ENCODE peak calls at places on chromosomes 4 and X, in five cellular contexts. N, K, J, X and Z are unnamed samples.

GRCh38 chr4:8528713-8529112 is 51.5 kb upstream of the GPR78 start:
- DNase-seq in X (no peak), N (no peak), J (no peak), K (no peak), Z (no peak)

GRCh38 chr4:155304375-155304774 is 72.4 kb downstream of the MAP9 start:
- DNase-seq in N (no peak), K (no peak), X (no peak), J (no peak), Z (no peak)

GRCh38 chrX:143437439-143437838 is 79.8 kb downstream of the SPANXN3 start:
- DNase-seq in J (no peak), X (no peak), K (no peak), N (no peak), Z (peak; percentile 8)

GRCh38 chr4:3783691-3784306 is 17.6 kb downstream of the ADRA2C start:
- DNase-seq in N (no peak), J (no peak), K (no peak), X (no peak), Z (peak; percentile 66)

GRCh38 chr4:188127157-188127874 is 11.9 kb upstream of the TRIML1 start:
- DNase-seq in J (no peak), K (no peak), X (no peak), N (no peak), Z (no peak)

GRCh38 chr4:85058551-85058950 is 92.1 kb upstream of the WDFY3 start:
- DNase-seq in X (no peak), N (no peak), J (no peak), K (no peak), Z (no peak)

GRCh38 chr4:105990933-105991332 is 95.7 kb downstream of the NPNT start:
- DNase-seq in K (no peak), N (no peak), J (no peak), X (no peak), Z (no peak)

GRCh38 chr4:11724731-11725130 is 296.0 kb upstream of the HS3ST1 start:
- DNase-seq in J (no peak), X (no peak), K (no peak), N (no peak), Z (no peak)

GRCh38 chr4:171265190-171265818 is 547.9 kb upstream of the GALNTL6 start:
- DNase-seq in X (no peak), J (no peak), N (no peak), K (no peak), Z (no peak)

GRCh38 chr4:17787315-17787714 is 5.9 kb upstream of the FAM184B start:
- DNase-seq in N (no peak), K (no peak), J (no peak), X (no peak), Z (no peak)

GRCh38 chr4:28883211-28883610 is 1837.0 kb upstream of the PCDH7 start:
- DNase-seq in N (no peak), X (no peak), J (no peak), K (no peak), Z (no peak)

GRCh38 chrX:55143621-55144020 is 54.8 kb downstream of the PAGE2 start:
- DNase-seq in N (no peak), K (no peak), J (no peak), X (no peak), Z (no peak)

GRCh38 chr4:85867281-85867680 is 392.3 kb downstream of the ARHGAP24 start:
- DNase-seq in X (no peak), K (no peak), J (no peak), N (no peak), Z (no peak)

GRCh38 chrX:40108084-40108958 is 10.6 kb upstream of the BCOR start:
- DNase-seq in X (no peak), K (peak; percentile 74), N (no peak), J (no peak), Z (peak; percentile 46)

GRCh38 chr4:64781737-64782326 is 372.6 kb upstream of the TECRL start:
- DNase-seq in K (peak; percentile 16), X (no peak), N (no peak), J (no peak), Z (peak; percentile 10)

GRCh38 chrX:134460005-134460860 is at the start of gene HPRT1:
- DNase-seq in J (peak; percentile 34), X (no peak), K (peak; percentile 35), N (peak; percentile 9), Z (peak; percentile 89)

GRCh38 chrX:22373094-22373493 is 100.4 kb downstream of the CBLL2 start:
- DNase-seq in X (no peak), J (no peak), N (no peak), K (no peak), Z (no peak)

GRCh38 chr4:156971168-156971601 is 414 bp downstream of the PDGFC start:
- DNase-seq in J (no peak), N (no peak), X (no peak), K (no peak), Z (peak; percentile 21)

GRCh38 chrX:124719060-124719459 is 372.7 kb downstream of the SH2D1A start:
- DNase-seq in X (no peak), K (peak; percentile 31), J (no peak), N (no peak), Z (no peak)

GRCh38 chr4:56909083-56909981 is 1.6 kb downstream of the REST start:
- DNase-seq in X (no peak), J (no peak), K (peak; percentile 28), N (no peak), Z (peak; percentile 49)

GRCh38 chr4:49000806-49001205 is 14.7 kb downstream of the CWH43 start:
- DNase-seq in J (no peak), N (no peak), K (no peak), X (no peak), Z (no peak)

GRCh38 chr4:151850751-151851150 is 89.9 kb upstream of the GATB start:
- DNase-seq in K (no peak), J (no peak), X (no peak), N (no peak), Z (no peak)

GRCh38 chr4:164239976-164240375 is 514.0 kb upstream of the SMIM31 start:
- DNase-seq in X (no peak), J (no peak), K (no peak), N (no peak), Z (no peak)

GRCh38 chr4:169333265-169333664 is 62.5 kb upstream of the SH3RF1 start:
- DNase-seq in X (no peak), N (no peak), K (no peak), J (no peak), Z (no peak)

GRCh38 chr4:101597204-101597603 is 193.3 kb upstream of the BANK1 start:
- DNase-seq in K (no peak), X (peak; percentile 5), N (no peak), J (no peak), Z (no peak)

GRCh38 chr4:84952004-84952403 is 14.5 kb downstream of the WDFY3 start:
- DNase-seq in N (no peak), J (no peak), X (no peak), K (peak; percentile 62), Z (no peak)

DNA sequence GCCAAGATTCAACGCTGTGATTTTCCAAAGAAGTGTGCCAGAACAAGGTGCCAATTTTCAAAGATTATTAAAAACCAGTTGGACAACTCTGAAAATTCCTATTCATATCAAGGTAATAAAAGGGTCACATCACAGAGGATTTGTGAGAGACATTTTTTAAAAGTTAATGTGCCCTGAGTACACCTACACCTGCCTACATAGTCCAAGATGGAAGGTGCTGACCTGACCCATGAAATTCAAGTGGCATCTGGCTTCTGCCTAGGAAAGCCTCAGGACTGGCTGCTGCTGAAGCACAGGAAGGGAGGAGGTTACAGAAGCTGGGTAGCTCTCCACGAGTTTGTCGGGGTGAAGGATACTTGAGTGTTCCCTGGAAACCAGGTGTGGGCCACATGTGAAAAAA is 11.4 kb upstream of the ARSJ start:
- DNase-seq in J (no peak), K (no peak), N (no peak), X (no peak), Z (no peak)
- TF ChIP-seq SUZ12 in J (no peak), K (no peak), N (no peak), X (no peak), Z (no peak)

GRCh38 chrX:95835223-95835622 is 849.4 kb upstream of the DIAPH2 start:
- DNase-seq in J (no peak), K (no peak), X (no peak), N (no peak), Z (no peak)
- TF ChIP-seq SUZ12 in J (no peak), K (no peak), X (no peak), N (no peak), Z (no peak)

GRCh38 chr4:145433684-145434083 is 48.0 kb upstream of the SMAD1 start:
- DNase-seq in N (no peak), K (no peak), X (no peak), J (no peak), Z (no peak)

GRCh38 chr4:145423017-145423708 is 58.5 kb upstream of the SMAD1 start:
- DNase-seq in N (no peak), J (no peak), X (no peak), K (no peak), Z (no peak)

GRCh38 chr4:145427221-145427620 is 54.4 kb upstream of the SMAD1 start:
- DNase-seq in N (no peak), K (no peak), X (no peak), J (no peak), Z (no peak)

GRCh38 chr4:145427991-145428390 is 53.7 kb upstream of the SMAD1 start:
- DNase-seq in K (no peak), X (no peak), J (no peak), N (no peak), Z (no peak)
- TF ChIP-seq SUZ12 in K (no peak), X (no peak), J (no peak), N (no peak), Z (no peak)

GRCh38 chr4:104470770-104471169 is 23.9 kb downstream of the CXXC4 start:
- DNase-seq in N (no peak), J (no peak), K (peak; percentile 5), X (no peak), Z (no peak)
- TF ChIP-seq SUZ12 in N (no peak), J (no peak), K (no peak), X (no peak), Z (no peak)

GRCh38 chr4:122104184-122104583 is 47.9 kb upstream of the BLTP1 start:
- DNase-seq in X (no peak), N (no peak), J (no peak), K (no peak), Z (no peak)

GRCh38 chr4:122100508-122100907 is 51.6 kb upstream of the BLTP1 start:
- DNase-seq in X (no peak), K (no peak), N (peak; percentile 35), J (no peak), Z (peak; percentile 22)

DNA sequence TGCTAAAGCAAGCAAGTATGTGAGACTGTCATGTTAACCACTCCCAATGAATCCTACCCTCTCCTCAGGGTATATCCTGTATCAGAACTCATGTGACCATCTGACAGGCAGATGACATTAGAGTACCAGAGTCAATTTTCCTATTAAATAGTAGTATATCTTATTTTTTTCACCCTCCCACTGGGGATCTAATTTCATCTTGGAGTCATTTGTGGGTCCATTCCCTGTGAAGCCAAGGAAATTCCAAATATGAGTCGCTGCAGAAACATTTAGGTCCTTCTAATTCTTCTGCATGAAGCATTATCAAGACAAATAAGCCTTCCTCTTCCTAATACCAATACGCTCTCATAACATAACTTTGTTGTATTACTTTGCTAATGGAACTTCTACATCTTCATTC is 52.2 kb upstream of the BLTP1 start:
- DNase-seq in J (no peak), X (no peak), N (no peak), K (no peak), Z (no peak)
- TF ChIP-seq SUZ12 in J (no peak), X (no peak), N (no peak), K (no peak), Z (no peak)